ENCODE peak calls at places on chromosomes 2 and 18, in six cellular contexts. V, I, P, M, F and X are unnamed samples.
A peak's percentile ranks its signal among the peaks of the same experiment; 100 is the strongest.

GRCh38 chr2:20839052-20839451 is 16.2 kb upstream of the LDAH start:
- DNase-seq in V (no peak), I (no peak), P (no peak), M (no peak), F (no peak), X (no peak)

GRCh38 chr2:188189356-188189755 is 102.3 kb upstream of the GULP1 start:
- DNase-seq in V (no peak), I (no peak), P (no peak), M (no peak), F (no peak), X (no peak)

GRCh38 chr2:166282178-166282577 is 93.6 kb downstream of the SCN9A start:
- DNase-seq in V (no peak), I (no peak), P (no peak), M (no peak), F (no peak), X (no peak)

GRCh38 chr2:65662654-65663432 is 230.4 kb upstream of the SPRED2 start:
- DNase-seq in V (peak; percentile 49), I (no peak), P (no peak), M (no peak), F (no peak), X (no peak)

GRCh38 chr2:15579641-15580040 is 12.0 kb upstream of the DDX1 start:
- DNase-seq in V (no peak), I (no peak), P (no peak), M (no peak), F (no peak), X (no peak)

GRCh38 chr2:102606353-102606752 is 13.0 kb upstream of the SLC9A2 start:
- DNase-seq in V (no peak), I (no peak), P (no peak), M (no peak), F (no peak), X (no peak)

GRCh38 chr2:3587432-3587831 is 7.5 kb upstream of the COLEC11 start:
- DNase-seq in V (peak; percentile 60), I (no peak), P (no peak), M (no peak), F (no peak), X (no peak)

GRCh38 chr2:234930397-234930796 is 21.4 kb upstream of the SH3BP4 start:
- DNase-seq in V (no peak), I (no peak), P (no peak), M (no peak), F (no peak), X (no peak)

GRCh38 chr2:235605306-235605998 is 111.6 kb downstream of the AGAP1 start:
- DNase-seq in V (peak; percentile 97), I (peak; percentile 89), P (peak; percentile 72), M (peak; percentile 81), F (no peak), X (no peak)

GRCh38 chr18:46320928-46321855 is 217.0 kb downstream of the HAUS1 start:
- DNase-seq in V (peak; percentile 60), I (no peak), P (no peak), M (no peak), F (no peak), X (no peak)

GRCh38 chr2:231911381-231911780 is 14.8 kb downstream of the NPPC start:
- DNase-seq in V (no peak), I (no peak), P (no peak), M (peak; percentile 2), F (no peak), X (no peak)

GRCh38 chr2:50727940-50728339 is 304.0 kb downstream of the NRXN1 start:
- DNase-seq in V (no peak), I (no peak), P (no peak), M (no peak), F (no peak), X (no peak)

GRCh38 chr18:28127763-28128737 is 48.9 kb downstream of the CDH2 start:
- DNase-seq in V (no peak), I (no peak), P (no peak), M (no peak), F (no peak), X (no peak)

GRCh38 chr2:241961454-241961853 is 91.9 kb downstream of the RTP5 start:
- DNase-seq in V (no peak), I (no peak), P (no peak), M (no peak), F (no peak), X (no peak)

GRCh38 chr2:160613466-160614153 is 120.0 kb upstream of the RBMS1 start:
- DNase-seq in V (peak; percentile 65), I (no peak), P (no peak), M (no peak), F (no peak), X (no peak)

GRCh38 chr18:10188971-10189810 is 265.2 kb upstream of the APCDD1 start:
- DNase-seq in V (no peak), I (no peak), P (no peak), M (peak; percentile 37), F (no peak), X (no peak)

GRCh38 chr2:241797441-241798080 is 11.4 kb upstream of the NEU4 start:
- DNase-seq in V (no peak), I (peak; percentile 15), P (no peak), M (peak; percentile 4), F (no peak), X (peak; percentile 18)

GRCh38 chr2:221153226-221153625 is 418.9 kb downstream of the EPHA4 start:
- DNase-seq in V (no peak), I (no peak), P (no peak), M (no peak), F (no peak), X (no peak)

GRCh38 chr18:12823892-12824291 is 60.1 kb downstream of the PTPN2 start:
- DNase-seq in V (no peak), I (no peak), P (no peak), M (no peak), F (no peak), X (no peak)

GRCh38 chr2:179049546-179050311 is at the start of gene CCDC141:
- DNase-seq in V (peak; percentile 8), I (peak; percentile 68), P (no peak), M (no peak), F (peak; percentile 24), X (no peak)

GRCh38 chr18:50775726-50776125 is 44.1 kb downstream of the MRO start:
- DNase-seq in V (no peak), I (no peak), P (no peak), M (no peak), F (no peak), X (no peak)

GRCh38 chr2:221554769-221555510 is 17.2 kb downstream of the EPHA4 start:
- DNase-seq in V (peak; percentile 37), I (no peak), P (no peak), M (no peak), F (no peak), X (no peak)

GRCh38 chr2:74816540-74817331 is 17.2 kb upstream of the HK2 start:
- DNase-seq in V (no peak), I (no peak), P (no peak), M (no peak), F (no peak), X (no peak)

DNA sequence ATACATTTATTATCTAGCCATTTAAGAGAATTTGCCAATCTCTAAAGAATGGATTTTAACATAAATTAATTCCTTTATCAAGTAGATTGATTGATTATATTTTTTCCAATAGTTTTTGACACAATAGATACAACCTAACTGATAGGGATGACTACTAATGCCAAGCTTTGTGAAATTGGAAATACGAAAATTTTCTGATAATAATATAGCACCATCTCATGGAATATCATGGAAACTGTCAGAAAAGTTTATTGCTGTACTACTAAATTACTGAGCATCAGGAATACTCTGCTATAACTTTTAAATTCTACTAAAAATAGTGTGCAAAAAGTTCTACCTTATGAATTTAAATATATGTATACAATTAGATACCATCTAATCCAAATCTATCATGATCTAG is 101.8 kb upstream of the MAP2 start:
- DNase-seq in V (no peak), I (no peak), P (no peak), M (no peak), F (no peak), X (no peak)
- TF ChIP-seq CTCF in V (peak; percentile 3), I (peak; percentile 9), P (no peak), M (no peak), F (no peak), X (peak; percentile 21)

GRCh38 chr2:237603049-237603717 is 12.6 kb upstream of the RAB17 start:
- DNase-seq in V (no peak), I (no peak), P (no peak), M (no peak), F (no peak), X (no peak)

GRCh38 chr2:237603718-237604362 is 13.3 kb upstream of the RAB17 start:
- DNase-seq in V (peak; percentile 93), I (no peak), P (no peak), M (no peak), F (peak; percentile 79), X (no peak)

GRCh38 chr2:237604391-237604790 is 13.9 kb upstream of the RAB17 start:
- DNase-seq in V (no peak), I (no peak), P (no peak), M (no peak), F (no peak), X (no peak)

GRCh38 chr2:237602409-237602808 is 11.9 kb upstream of the RAB17 start:
- DNase-seq in V (no peak), I (no peak), P (no peak), M (no peak), F (no peak), X (no peak)

DNA sequence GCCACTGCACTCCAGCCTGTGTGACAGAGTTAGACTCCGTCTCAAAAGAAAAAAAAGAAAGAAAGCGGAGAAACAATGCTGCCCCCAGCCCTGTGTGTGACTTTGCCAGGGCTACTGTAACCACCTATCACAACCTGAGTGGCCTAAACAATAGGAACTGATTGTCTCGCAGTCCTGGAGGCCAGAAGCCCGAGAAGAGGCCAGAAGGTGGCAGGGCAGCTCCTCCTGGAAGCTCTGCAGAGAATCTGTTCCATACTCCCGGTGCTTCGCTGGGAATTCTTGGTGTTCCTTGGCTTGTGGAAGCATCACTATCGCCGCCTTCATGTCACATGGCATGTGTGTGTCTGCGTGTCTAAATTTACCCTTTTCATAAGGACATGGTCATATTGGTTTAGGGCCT is 14.4 kb upstream of the RAB17 start:
- DNase-seq in V (peak; percentile 71), I (no peak), P (no peak), M (no peak), F (no peak), X (no peak)
- TF ChIP-seq CTCF in V (peak; percentile 50), I (peak; percentile 31), P (no peak), M (peak; percentile 47), F (no peak), X (no peak)

GRCh38 chr2:4604767-4605166 is 901.4 kb downstream of the DCDC2C start:
- DNase-seq in V (no peak), I (no peak), P (no peak), M (no peak), F (no peak), X (no peak)
- TF ChIP-seq CTCF in V (no peak), I (no peak), P (no peak), M (no peak), F (no peak), X (no peak)

DNA sequence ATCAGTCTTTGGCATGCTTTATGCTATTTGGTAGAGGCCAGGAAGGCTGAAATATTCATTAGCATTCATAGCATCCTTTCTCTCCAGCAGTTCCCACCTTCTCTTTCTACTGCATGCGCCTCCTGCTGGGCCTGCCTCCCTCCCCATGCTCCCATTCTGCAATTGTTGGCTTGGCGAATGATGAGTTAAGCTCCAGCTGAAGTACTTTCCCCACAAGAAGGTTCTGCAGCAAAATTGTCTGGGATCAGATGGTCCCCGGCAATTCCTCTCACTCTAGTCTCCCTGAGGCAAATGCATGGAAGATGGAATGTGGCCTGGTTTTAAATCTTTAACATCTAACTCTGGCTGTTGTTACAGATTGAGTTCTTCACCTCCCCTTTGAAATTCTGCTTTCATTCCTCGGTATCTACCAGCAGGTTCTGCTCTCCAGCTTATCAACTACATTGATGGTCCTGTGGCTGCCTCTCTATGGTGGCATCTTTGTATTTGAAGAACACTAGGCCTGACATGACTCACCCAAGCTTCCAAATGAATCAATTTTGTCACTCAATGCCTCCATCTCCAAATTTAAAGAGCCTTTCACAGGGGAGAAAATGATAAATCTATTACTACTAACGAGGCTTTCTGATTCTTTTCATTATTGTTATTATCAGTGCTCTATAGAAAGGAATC is 55.9 kb downstream of the KCTD18 start:
- DNase-seq in V (no peak), I (no peak), P (no peak), M (no peak), F (no peak), X (no peak)
- TF ChIP-seq CTCF in V (no peak), I (no peak), P (no peak), M (no peak), F (no peak), X (no peak)